ENCODE peak calls at places on chromosomes 12 and 14, in nine cellular contexts. One of them, this sample, is unnamed.

GRCh38 chr12:28568083-28568482 is 377.8 kb downstream of the CCDC91 start:
- DNase-seq in activated CD4-positive, alpha-beta T cell treated with anti-CD3 and anti-CD28 coated beads for 24 hours: no peak
- DNase-seq in ACHN: peak; percentile 37
- DNase-seq in activated naive CD4-positive, alpha-beta T cell treated with anti-CD3 and anti-CD28 coated beads, Interleukin-2, amount 10 ng/mL, durations not matched to agents 7 days and 5 days: no peak
- DNase-seq in NCI-H774: no peak
- DNase-seq in sigmoid colon: peak; percentile 70
- DNase-seq in AG04450: peak; percentile 73
- DNase-seq in stimulated activated CD4-positive, alpha-beta T cell treated with anti-CD3 and anti-CD28 coated beads, Interleukin-2, amount 100 ng/mL, for 48 hours: no peak
- DNase-seq in NCI-H1092: no peak
- DNase-seq in this sample: peak; percentile 86

GRCh38 chr12:25276199-25276937 is 25.6 kb upstream of the KRAS start:
- DNase-seq in sigmoid colon: peak; percentile 74
- DNase-seq in ACHN: peak; percentile 88
- DNase-seq in AG04450: peak; percentile 88
- DNase-seq in NCI-H1092: no peak
- DNase-seq in activated naive CD4-positive, alpha-beta T cell treated with anti-CD3 and anti-CD28 coated beads, Interleukin-2, amount 10 ng/mL, durations not matched to agents 7 days and 5 days: no peak
- DNase-seq in activated CD4-positive, alpha-beta T cell treated with anti-CD3 and anti-CD28 coated beads for 24 hours: peak; percentile 71
- DNase-seq in NCI-H774: peak; percentile 66
- DNase-seq in stimulated activated CD4-positive, alpha-beta T cell treated with anti-CD3 and anti-CD28 coated beads, Interleukin-2, amount 100 ng/mL, for 48 hours: peak; percentile 76
- DNase-seq in this sample: peak; percentile 64

GRCh38 chr12:69698769-69699540 is at the start of gene BEST3:
- DNase-seq in AG04450: no peak
- DNase-seq in sigmoid colon: no peak
- DNase-seq in NCI-H774: peak; percentile 97
- DNase-seq in activated naive CD4-positive, alpha-beta T cell treated with anti-CD3 and anti-CD28 coated beads, Interleukin-2, amount 10 ng/mL, durations not matched to agents 7 days and 5 days: no peak
- DNase-seq in stimulated activated CD4-positive, alpha-beta T cell treated with anti-CD3 and anti-CD28 coated beads, Interleukin-2, amount 100 ng/mL, for 48 hours: no peak
- DNase-seq in NCI-H1092: peak; percentile 89
- DNase-seq in ACHN: no peak
- DNase-seq in activated CD4-positive, alpha-beta T cell treated with anti-CD3 and anti-CD28 coated beads for 24 hours: no peak
- DNase-seq in this sample: no peak

GRCh38 chr12:87383705-87384104 is 645.5 kb downstream of the C12orf50 start:
- DNase-seq in AG04450: no peak
- DNase-seq in activated CD4-positive, alpha-beta T cell treated with anti-CD3 and anti-CD28 coated beads for 24 hours: no peak
- DNase-seq in NCI-H774: no peak
- DNase-seq in activated naive CD4-positive, alpha-beta T cell treated with anti-CD3 and anti-CD28 coated beads, Interleukin-2, amount 10 ng/mL, durations not matched to agents 7 days and 5 days: no peak
- DNase-seq in stimulated activated CD4-positive, alpha-beta T cell treated with anti-CD3 and anti-CD28 coated beads, Interleukin-2, amount 100 ng/mL, for 48 hours: no peak
- DNase-seq in sigmoid colon: no peak
- DNase-seq in NCI-H1092: no peak
- DNase-seq in ACHN: no peak
- DNase-seq in this sample: no peak

GRCh38 chr12:88590851-88591250 is 10.6 kb upstream of the KITLG start:
- DNase-seq in sigmoid colon: no peak
- DNase-seq in activated CD4-positive, alpha-beta T cell treated with anti-CD3 and anti-CD28 coated beads for 24 hours: no peak
- DNase-seq in NCI-H1092: no peak
- DNase-seq in activated naive CD4-positive, alpha-beta T cell treated with anti-CD3 and anti-CD28 coated beads, Interleukin-2, amount 10 ng/mL, durations not matched to agents 7 days and 5 days: no peak
- DNase-seq in stimulated activated CD4-positive, alpha-beta T cell treated with anti-CD3 and anti-CD28 coated beads, Interleukin-2, amount 100 ng/mL, for 48 hours: no peak
- DNase-seq in NCI-H774: no peak
- DNase-seq in ACHN: no peak
- DNase-seq in AG04450: no peak
- DNase-seq in this sample: no peak

GRCh38 chr12:116389326-116389725 is 111.8 kb upstream of the MED13L start:
- DNase-seq in activated CD4-positive, alpha-beta T cell treated with anti-CD3 and anti-CD28 coated beads for 24 hours: no peak
- DNase-seq in ACHN: no peak
- DNase-seq in NCI-H1092: no peak
- DNase-seq in activated naive CD4-positive, alpha-beta T cell treated with anti-CD3 and anti-CD28 coated beads, Interleukin-2, amount 10 ng/mL, durations not matched to agents 7 days and 5 days: no peak
- DNase-seq in AG04450: no peak
- DNase-seq in NCI-H774: no peak
- DNase-seq in stimulated activated CD4-positive, alpha-beta T cell treated with anti-CD3 and anti-CD28 coated beads, Interleukin-2, amount 100 ng/mL, for 48 hours: no peak
- DNase-seq in sigmoid colon: no peak
- DNase-seq in this sample: no peak

GRCh38 chr14:36504805-36505192 is 15.2 kb downstream of the NKX2-1 start:
- DNase-seq in sigmoid colon: no peak
- DNase-seq in ACHN: no peak
- DNase-seq in activated naive CD4-positive, alpha-beta T cell treated with anti-CD3 and anti-CD28 coated beads, Interleukin-2, amount 10 ng/mL, durations not matched to agents 7 days and 5 days: no peak
- DNase-seq in AG04450: no peak
- DNase-seq in NCI-H774: no peak
- DNase-seq in activated CD4-positive, alpha-beta T cell treated with anti-CD3 and anti-CD28 coated beads for 24 hours: no peak
- DNase-seq in NCI-H1092: no peak
- DNase-seq in stimulated activated CD4-positive, alpha-beta T cell treated with anti-CD3 and anti-CD28 coated beads, Interleukin-2, amount 100 ng/mL, for 48 hours: no peak
- DNase-seq in this sample: no peak

GRCh38 chr12:109983432-109984142 is 12.6 kb downstream of the GIT2 start:
- DNase-seq in sigmoid colon: no peak
- DNase-seq in ACHN: no peak
- DNase-seq in activated CD4-positive, alpha-beta T cell treated with anti-CD3 and anti-CD28 coated beads for 24 hours: no peak
- DNase-seq in NCI-H774: no peak
- DNase-seq in NCI-H1092: no peak
- DNase-seq in AG04450: no peak
- DNase-seq in stimulated activated CD4-positive, alpha-beta T cell treated with anti-CD3 and anti-CD28 coated beads, Interleukin-2, amount 100 ng/mL, for 48 hours: no peak
- DNase-seq in activated naive CD4-positive, alpha-beta T cell treated with anti-CD3 and anti-CD28 coated beads, Interleukin-2, amount 10 ng/mL, durations not matched to agents 7 days and 5 days: no peak
- DNase-seq in this sample: no peak

GRCh38 chr12:132257206-132257954 is 72.0 kb downstream of the GALNT9 start:
- DNase-seq in NCI-H774: no peak
- DNase-seq in activated naive CD4-positive, alpha-beta T cell treated with anti-CD3 and anti-CD28 coated beads, Interleukin-2, amount 10 ng/mL, durations not matched to agents 7 days and 5 days: no peak
- DNase-seq in NCI-H1092: no peak
- DNase-seq in stimulated activated CD4-positive, alpha-beta T cell treated with anti-CD3 and anti-CD28 coated beads, Interleukin-2, amount 100 ng/mL, for 48 hours: no peak
- DNase-seq in ACHN: no peak
- DNase-seq in activated CD4-positive, alpha-beta T cell treated with anti-CD3 and anti-CD28 coated beads for 24 hours: no peak
- DNase-seq in sigmoid colon: no peak
- DNase-seq in AG04450: no peak
- DNase-seq in this sample: no peak

GRCh38 chr12:27343255-27344000 is 10.8 kb downstream of the BMAL2 start:
- DNase-seq in activated naive CD4-positive, alpha-beta T cell treated with anti-CD3 and anti-CD28 coated beads, Interleukin-2, amount 10 ng/mL, durations not matched to agents 7 days and 5 days: no peak
- DNase-seq in activated CD4-positive, alpha-beta T cell treated with anti-CD3 and anti-CD28 coated beads for 24 hours: no peak
- DNase-seq in stimulated activated CD4-positive, alpha-beta T cell treated with anti-CD3 and anti-CD28 coated beads, Interleukin-2, amount 100 ng/mL, for 48 hours: no peak
- DNase-seq in sigmoid colon: no peak
- DNase-seq in ACHN: peak; percentile 99
- DNase-seq in NCI-H1092: no peak
- DNase-seq in AG04450: peak; percentile 85
- DNase-seq in NCI-H774: no peak
- DNase-seq in this sample: peak; percentile 86

GRCh38 chr12:116534341-116535121 is 24.6 kb upstream of the MAP1LC3B2 start:
- DNase-seq in NCI-H1092: no peak
- DNase-seq in sigmoid colon: peak; percentile 86
- DNase-seq in stimulated activated CD4-positive, alpha-beta T cell treated with anti-CD3 and anti-CD28 coated beads, Interleukin-2, amount 100 ng/mL, for 48 hours: no peak
- DNase-seq in ACHN: no peak
- DNase-seq in activated CD4-positive, alpha-beta T cell treated with anti-CD3 and anti-CD28 coated beads for 24 hours: no peak
- DNase-seq in NCI-H774: no peak
- DNase-seq in AG04450: no peak
- DNase-seq in activated naive CD4-positive, alpha-beta T cell treated with anti-CD3 and anti-CD28 coated beads, Interleukin-2, amount 10 ng/mL, durations not matched to agents 7 days and 5 days: peak; percentile 29
- DNase-seq in this sample: no peak

GRCh38 chr14:56952766-56953473 is 142.6 kb upstream of the OTX2 start:
- DNase-seq in AG04450: no peak
- DNase-seq in NCI-H1092: no peak
- DNase-seq in activated naive CD4-positive, alpha-beta T cell treated with anti-CD3 and anti-CD28 coated beads, Interleukin-2, amount 10 ng/mL, durations not matched to agents 7 days and 5 days: no peak
- DNase-seq in stimulated activated CD4-positive, alpha-beta T cell treated with anti-CD3 and anti-CD28 coated beads, Interleukin-2, amount 100 ng/mL, for 48 hours: no peak
- DNase-seq in activated CD4-positive, alpha-beta T cell treated with anti-CD3 and anti-CD28 coated beads for 24 hours: no peak
- DNase-seq in sigmoid colon: no peak
- DNase-seq in NCI-H774: no peak
- DNase-seq in ACHN: no peak
- DNase-seq in this sample: no peak

GRCh38 chr12:12506541-12506940 is 56.1 kb downstream of the DUSP16 start:
- DNase-seq in NCI-H1092: no peak
- DNase-seq in NCI-H774: no peak
- DNase-seq in activated naive CD4-positive, alpha-beta T cell treated with anti-CD3 and anti-CD28 coated beads, Interleukin-2, amount 10 ng/mL, durations not matched to agents 7 days and 5 days: no peak
- DNase-seq in AG04450: peak; percentile 45
- DNase-seq in activated CD4-positive, alpha-beta T cell treated with anti-CD3 and anti-CD28 coated beads for 24 hours: no peak
- DNase-seq in sigmoid colon: no peak
- DNase-seq in stimulated activated CD4-positive, alpha-beta T cell treated with anti-CD3 and anti-CD28 coated beads, Interleukin-2, amount 100 ng/mL, for 48 hours: no peak
- DNase-seq in ACHN: no peak
- DNase-seq in this sample: peak; percentile 36

GRCh38 chr12:43333650-43334043 is 218.4 kb downstream of the ADAMTS20 start:
- DNase-seq in sigmoid colon: no peak
- DNase-seq in NCI-H1092: no peak
- DNase-seq in activated naive CD4-positive, alpha-beta T cell treated with anti-CD3 and anti-CD28 coated beads, Interleukin-2, amount 10 ng/mL, durations not matched to agents 7 days and 5 days: no peak
- DNase-seq in AG04450: no peak
- DNase-seq in ACHN: no peak
- DNase-seq in stimulated activated CD4-positive, alpha-beta T cell treated with anti-CD3 and anti-CD28 coated beads, Interleukin-2, amount 100 ng/mL, for 48 hours: no peak
- DNase-seq in NCI-H774: no peak
- DNase-seq in activated CD4-positive, alpha-beta T cell treated with anti-CD3 and anti-CD28 coated beads for 24 hours: no peak
- DNase-seq in this sample: no peak

GRCh38 chr12:55931780-55932545 is 1.0 kb downstream of the DGKA start:
- DNase-seq in stimulated activated CD4-positive, alpha-beta T cell treated with anti-CD3 and anti-CD28 coated beads, Interleukin-2, amount 100 ng/mL, for 48 hours: no peak
- DNase-seq in activated naive CD4-positive, alpha-beta T cell treated with anti-CD3 and anti-CD28 coated beads, Interleukin-2, amount 10 ng/mL, durations not matched to agents 7 days and 5 days: peak; percentile 57
- DNase-seq in AG04450: no peak
- DNase-seq in NCI-H774: peak; percentile 8
- DNase-seq in activated CD4-positive, alpha-beta T cell treated with anti-CD3 and anti-CD28 coated beads for 24 hours: peak; percentile 15
- DNase-seq in sigmoid colon: peak; percentile 81
- DNase-seq in NCI-H1092: no peak
- DNase-seq in ACHN: peak; percentile 60
- DNase-seq in this sample: peak; percentile 84

GRCh38 chr12:120290541-120291312 is 976 bp downstream of the RNU4-2 start:
- DNase-seq in activated naive CD4-positive, alpha-beta T cell treated with anti-CD3 and anti-CD28 coated beads, Interleukin-2, amount 10 ng/mL, durations not matched to agents 7 days and 5 days: no peak
- DNase-seq in stimulated activated CD4-positive, alpha-beta T cell treated with anti-CD3 and anti-CD28 coated beads, Interleukin-2, amount 100 ng/mL, for 48 hours: peak; percentile 15
- DNase-seq in activated CD4-positive, alpha-beta T cell treated with anti-CD3 and anti-CD28 coated beads for 24 hours: no peak
- DNase-seq in NCI-H1092: no peak
- DNase-seq in NCI-H774: peak; percentile 37
- DNase-seq in ACHN: no peak
- DNase-seq in sigmoid colon: peak; percentile 69
- DNase-seq in AG04450: no peak
- DNase-seq in this sample: peak; percentile 24

GRCh38 chr12:63304844-63305243 is 153.8 kb upstream of the AVPR1A start:
- DNase-seq in sigmoid colon: no peak
- DNase-seq in stimulated activated CD4-positive, alpha-beta T cell treated with anti-CD3 and anti-CD28 coated beads, Interleukin-2, amount 100 ng/mL, for 48 hours: no peak
- DNase-seq in AG04450: no peak
- DNase-seq in ACHN: no peak
- DNase-seq in activated naive CD4-positive, alpha-beta T cell treated with anti-CD3 and anti-CD28 coated beads, Interleukin-2, amount 10 ng/mL, durations not matched to agents 7 days and 5 days: no peak
- DNase-seq in NCI-H774: no peak
- DNase-seq in NCI-H1092: no peak
- DNase-seq in activated CD4-positive, alpha-beta T cell treated with anti-CD3 and anti-CD28 coated beads for 24 hours: no peak
- DNase-seq in this sample: no peak

GRCh38 chr14:68794856-68795601 is 2.2 kb upstream of the ZFP36L1 start:
- DNase-seq in activated naive CD4-positive, alpha-beta T cell treated with anti-CD3 and anti-CD28 coated beads, Interleukin-2, amount 10 ng/mL, durations not matched to agents 7 days and 5 days: peak; percentile 56
- DNase-seq in ACHN: peak; percentile 71
- DNase-seq in NCI-H774: no peak
- DNase-seq in sigmoid colon: peak; percentile 80
- DNase-seq in activated CD4-positive, alpha-beta T cell treated with anti-CD3 and anti-CD28 coated beads for 24 hours: no peak
- DNase-seq in AG04450: peak; percentile 87
- DNase-seq in NCI-H1092: no peak
- DNase-seq in stimulated activated CD4-positive, alpha-beta T cell treated with anti-CD3 and anti-CD28 coated beads, Interleukin-2, amount 100 ng/mL, for 48 hours: no peak
- DNase-seq in this sample: peak; percentile 96

GRCh38 chr12:46579474-46579873 is 206.9 kb upstream of the SLC38A2 start:
- DNase-seq in activated CD4-positive, alpha-beta T cell treated with anti-CD3 and anti-CD28 coated beads for 24 hours: no peak
- DNase-seq in AG04450: no peak
- DNase-seq in sigmoid colon: no peak
- DNase-seq in stimulated activated CD4-positive, alpha-beta T cell treated with anti-CD3 and anti-CD28 coated beads, Interleukin-2, amount 100 ng/mL, for 48 hours: no peak
- DNase-seq in NCI-H774: no peak
- DNase-seq in ACHN: no peak
- DNase-seq in activated naive CD4-positive, alpha-beta T cell treated with anti-CD3 and anti-CD28 coated beads, Interleukin-2, amount 10 ng/mL, durations not matched to agents 7 days and 5 days: no peak
- DNase-seq in NCI-H1092: no peak
- DNase-seq in this sample: peak; percentile 45

GRCh38 chr12:93229494-93230310 is 148.0 kb upstream of the NUDT4 start:
- DNase-seq in ACHN: peak; percentile 72
- DNase-seq in stimulated activated CD4-positive, alpha-beta T cell treated with anti-CD3 and anti-CD28 coated beads, Interleukin-2, amount 100 ng/mL, for 48 hours: no peak
- DNase-seq in sigmoid colon: no peak
- DNase-seq in NCI-H1092: no peak
- DNase-seq in activated naive CD4-positive, alpha-beta T cell treated with anti-CD3 and anti-CD28 coated beads, Interleukin-2, amount 10 ng/mL, durations not matched to agents 7 days and 5 days: no peak
- DNase-seq in activated CD4-positive, alpha-beta T cell treated with anti-CD3 and anti-CD28 coated beads for 24 hours: no peak
- DNase-seq in AG04450: peak; percentile 61
- DNase-seq in NCI-H774: no peak
- DNase-seq in this sample: peak; percentile 94

GRCh38 chr12:25187781-25188180 is 7.2 kb downstream of the DNAI7 start:
- DNase-seq in activated CD4-positive, alpha-beta T cell treated with anti-CD3 and anti-CD28 coated beads for 24 hours: no peak
- DNase-seq in AG04450: peak; percentile 76
- DNase-seq in NCI-H774: no peak
- DNase-seq in activated naive CD4-positive, alpha-beta T cell treated with anti-CD3 and anti-CD28 coated beads, Interleukin-2, amount 10 ng/mL, durations not matched to agents 7 days and 5 days: no peak
- DNase-seq in sigmoid colon: no peak
- DNase-seq in ACHN: peak; percentile 98
- DNase-seq in stimulated activated CD4-positive, alpha-beta T cell treated with anti-CD3 and anti-CD28 coated beads, Interleukin-2, amount 100 ng/mL, for 48 hours: no peak
- DNase-seq in NCI-H1092: no peak
- DNase-seq in this sample: peak; percentile 91

GRCh38 chr12:6430124-6430989 is 14.4 kb upstream of the CD27 start:
- DNase-seq in sigmoid colon: peak; percentile 96
- DNase-seq in NCI-H1092: no peak
- DNase-seq in activated CD4-positive, alpha-beta T cell treated with anti-CD3 and anti-CD28 coated beads for 24 hours: no peak
- DNase-seq in stimulated activated CD4-positive, alpha-beta T cell treated with anti-CD3 and anti-CD28 coated beads, Interleukin-2, amount 100 ng/mL, for 48 hours: no peak
- DNase-seq in AG04450: peak; percentile 93
- DNase-seq in NCI-H774: peak; percentile 53
- DNase-seq in activated naive CD4-positive, alpha-beta T cell treated with anti-CD3 and anti-CD28 coated beads, Interleukin-2, amount 10 ng/mL, durations not matched to agents 7 days and 5 days: peak; percentile 29
- DNase-seq in ACHN: peak; percentile 90
- DNase-seq in this sample: peak; percentile 97

GRCh38 chr12:92928431-92928961 is 599 bp downstream of the EEA1 start:
- DNase-seq in sigmoid colon: peak; percentile 75
- DNase-seq in NCI-H1092: no peak
- DNase-seq in activated CD4-positive, alpha-beta T cell treated with anti-CD3 and anti-CD28 coated beads for 24 hours: peak; percentile 38
- DNase-seq in activated naive CD4-positive, alpha-beta T cell treated with anti-CD3 and anti-CD28 coated beads, Interleukin-2, amount 10 ng/mL, durations not matched to agents 7 days and 5 days: peak; percentile 49
- DNase-seq in AG04450: no peak
- DNase-seq in NCI-H774: no peak
- DNase-seq in stimulated activated CD4-positive, alpha-beta T cell treated with anti-CD3 and anti-CD28 coated beads, Interleukin-2, amount 100 ng/mL, for 48 hours: peak; percentile 46
- DNase-seq in ACHN: peak; percentile 46
- DNase-seq in this sample: peak; percentile 75

GRCh38 chr14:103207038-103207403 is 83.8 kb downstream of the TNFAIP2 start:
- DNase-seq in NCI-H1092: no peak
- DNase-seq in activated CD4-positive, alpha-beta T cell treated with anti-CD3 and anti-CD28 coated beads for 24 hours: no peak
- DNase-seq in stimulated activated CD4-positive, alpha-beta T cell treated with anti-CD3 and anti-CD28 coated beads, Interleukin-2, amount 100 ng/mL, for 48 hours: no peak
- DNase-seq in sigmoid colon: peak; percentile 94
- DNase-seq in NCI-H774: no peak
- DNase-seq in ACHN: peak; percentile 83
- DNase-seq in AG04450: no peak
- DNase-seq in activated naive CD4-positive, alpha-beta T cell treated with anti-CD3 and anti-CD28 coated beads, Interleukin-2, amount 10 ng/mL, durations not matched to agents 7 days and 5 days: peak; percentile 9
- DNase-seq in this sample: peak; percentile 85

GRCh38 chr14:61699092-61699491 is 3.8 kb downstream of the HIF1A start:
- DNase-seq in NCI-H774: no peak
- DNase-seq in activated CD4-positive, alpha-beta T cell treated with anti-CD3 and anti-CD28 coated beads for 24 hours: no peak
- DNase-seq in sigmoid colon: no peak
- DNase-seq in NCI-H1092: no peak
- DNase-seq in ACHN: no peak
- DNase-seq in activated naive CD4-positive, alpha-beta T cell treated with anti-CD3 and anti-CD28 coated beads, Interleukin-2, amount 10 ng/mL, durations not matched to agents 7 days and 5 days: no peak
- DNase-seq in stimulated activated CD4-positive, alpha-beta T cell treated with anti-CD3 and anti-CD28 coated beads, Interleukin-2, amount 100 ng/mL, for 48 hours: no peak
- DNase-seq in AG04450: no peak
- DNase-seq in this sample: peak; percentile 24

GRCh38 chr14:92551066-92551841 is 37.7 kb downstream of the RIN3 start:
- DNase-seq in sigmoid colon: no peak
- DNase-seq in AG04450: no peak
- DNase-seq in NCI-H1092: no peak
- DNase-seq in activated naive CD4-positive, alpha-beta T cell treated with anti-CD3 and anti-CD28 coated beads, Interleukin-2, amount 10 ng/mL, durations not matched to agents 7 days and 5 days: no peak
- DNase-seq in stimulated activated CD4-positive, alpha-beta T cell treated with anti-CD3 and anti-CD28 coated beads, Interleukin-2, amount 100 ng/mL, for 48 hours: no peak
- DNase-seq in activated CD4-positive, alpha-beta T cell treated with anti-CD3 and anti-CD28 coated beads for 24 hours: no peak
- DNase-seq in NCI-H774: no peak
- DNase-seq in ACHN: no peak
- DNase-seq in this sample: no peak

GRCh38 chr12:22979854-22980253 is 354.9 kb downstream of the ETNK1 start:
- DNase-seq in stimulated activated CD4-positive, alpha-beta T cell treated with anti-CD3 and anti-CD28 coated beads, Interleukin-2, amount 100 ng/mL, for 48 hours: no peak
- DNase-seq in activated CD4-positive, alpha-beta T cell treated with anti-CD3 and anti-CD28 coated beads for 24 hours: no peak
- DNase-seq in AG04450: no peak
- DNase-seq in NCI-H774: no peak
- DNase-seq in sigmoid colon: no peak
- DNase-seq in activated naive CD4-positive, alpha-beta T cell treated with anti-CD3 and anti-CD28 coated beads, Interleukin-2, amount 10 ng/mL, durations not matched to agents 7 days and 5 days: no peak
- DNase-seq in NCI-H1092: no peak
- DNase-seq in ACHN: no peak
- DNase-seq in this sample: no peak

GRCh38 chr12:68040450-68041075 is 51.3 kb downstream of the IFNG-AS1 start:
- DNase-seq in stimulated activated CD4-positive, alpha-beta T cell treated with anti-CD3 and anti-CD28 coated beads, Interleukin-2, amount 100 ng/mL, for 48 hours: peak; percentile 52
- DNase-seq in ACHN: peak; percentile 85
- DNase-seq in sigmoid colon: peak; percentile 73
- DNase-seq in AG04450: peak; percentile 45
- DNase-seq in activated naive CD4-positive, alpha-beta T cell treated with anti-CD3 and anti-CD28 coated beads, Interleukin-2, amount 10 ng/mL, durations not matched to agents 7 days and 5 days: peak; percentile 74
- DNase-seq in activated CD4-positive, alpha-beta T cell treated with anti-CD3 and anti-CD28 coated beads for 24 hours: peak; percentile 37
- DNase-seq in NCI-H1092: peak; percentile 65
- DNase-seq in NCI-H774: peak; percentile 79
- DNase-seq in this sample: peak; percentile 89

GRCh38 chr14:54343276-54344121 is 53.3 kb upstream of the CDKN3 start:
- DNase-seq in NCI-H774: peak; percentile 80
- DNase-seq in NCI-H1092: peak; percentile 92
- DNase-seq in stimulated activated CD4-positive, alpha-beta T cell treated with anti-CD3 and anti-CD28 coated beads, Interleukin-2, amount 100 ng/mL, for 48 hours: no peak
- DNase-seq in activated CD4-positive, alpha-beta T cell treated with anti-CD3 and anti-CD28 coated beads for 24 hours: no peak
- DNase-seq in ACHN: no peak
- DNase-seq in sigmoid colon: no peak
- DNase-seq in AG04450: no peak
- DNase-seq in activated naive CD4-positive, alpha-beta T cell treated with anti-CD3 and anti-CD28 coated beads, Interleukin-2, amount 10 ng/mL, durations not matched to agents 7 days and 5 days: no peak
- DNase-seq in this sample: peak; percentile 55

GRCh38 chr12:5396541-5396940 is 35.4 kb upstream of the NTF3 start:
- DNase-seq in NCI-H1092: no peak
- DNase-seq in activated naive CD4-positive, alpha-beta T cell treated with anti-CD3 and anti-CD28 coated beads, Interleukin-2, amount 10 ng/mL, durations not matched to agents 7 days and 5 days: no peak
- DNase-seq in AG04450: no peak
- DNase-seq in ACHN: no peak
- DNase-seq in sigmoid colon: no peak
- DNase-seq in NCI-H774: no peak
- DNase-seq in stimulated activated CD4-positive, alpha-beta T cell treated with anti-CD3 and anti-CD28 coated beads, Interleukin-2, amount 100 ng/mL, for 48 hours: no peak
- DNase-seq in activated CD4-positive, alpha-beta T cell treated with anti-CD3 and anti-CD28 coated beads for 24 hours: no peak
- DNase-seq in this sample: no peak

GRCh38 chr12:67193705-67194104 is 75.5 kb upstream of the CAND1 start:
- DNase-seq in stimulated activated CD4-positive, alpha-beta T cell treated with anti-CD3 and anti-CD28 coated beads, Interleukin-2, amount 100 ng/mL, for 48 hours: peak; percentile 11
- DNase-seq in NCI-H774: no peak
- DNase-seq in activated CD4-positive, alpha-beta T cell treated with anti-CD3 and anti-CD28 coated beads for 24 hours: no peak
- DNase-seq in NCI-H1092: no peak
- DNase-seq in ACHN: peak; percentile 58
- DNase-seq in AG04450: no peak
- DNase-seq in activated naive CD4-positive, alpha-beta T cell treated with anti-CD3 and anti-CD28 coated beads, Interleukin-2, amount 10 ng/mL, durations not matched to agents 7 days and 5 days: peak; percentile 56
- DNase-seq in sigmoid colon: no peak
- DNase-seq in this sample: peak; percentile 50

This sample was measured in adipocyte.